ENCODE peak calls at places on chromosomes 11 and 22, in seven cellular contexts. One of them, this sample, is unnamed.

GRCh38 chr11:117696489-117696888 is 100.5 kb downstream of the DSCAML1 start:
- DNase-seq in fibroblast of pulmonary artery: no peak
- DNase-seq in mucosa of gallbladder: no peak
- DNase-seq in germinal center: no peak
- DNase-seq in posterior vena cava: no peak
- DNase-seq in IMR-90: no peak
- DNase-seq in right lobe of liver: no peak
- DNase-seq in this sample: no peak

GRCh38 chr11:12818333-12819015 is 144.3 kb downstream of the TEAD1 start:
- DNase-seq in fibroblast of pulmonary artery: peak; percentile 86
- DNase-seq in mucosa of gallbladder: no peak
- DNase-seq in germinal center: no peak
- DNase-seq in posterior vena cava: no peak
- DNase-seq in IMR-90: peak; percentile 89
- DNase-seq in right lobe of liver: no peak
- DNase-seq in this sample: no peak

GRCh38 chr11:197741-198235 is 4.9 kb downstream of the SCGB1C1 start:
- DNase-seq in fibroblast of pulmonary artery: no peak
- DNase-seq in mucosa of gallbladder: no peak
- DNase-seq in germinal center: no peak
- DNase-seq in posterior vena cava: peak; percentile 73
- DNase-seq in IMR-90: no peak
- DNase-seq in right lobe of liver: no peak
- DNase-seq in this sample: no peak

GRCh38 chr22:40410272-40410671 is 39.9 kb downstream of the SGSM3 start:
- DNase-seq in fibroblast of pulmonary artery: no peak
- DNase-seq in mucosa of gallbladder: no peak
- DNase-seq in germinal center: no peak
- DNase-seq in posterior vena cava: no peak
- DNase-seq in IMR-90: no peak
- DNase-seq in right lobe of liver: peak; percentile 47
- DNase-seq in this sample: no peak

GRCh38 chr11:69209936-69210659 is 54.4 kb downstream of the SMIM38 start:
- DNase-seq in fibroblast of pulmonary artery: no peak
- DNase-seq in mucosa of gallbladder: no peak
- DNase-seq in germinal center: no peak
- DNase-seq in posterior vena cava: peak; percentile 65
- DNase-seq in IMR-90: no peak
- DNase-seq in right lobe of liver: peak; percentile 34
- DNase-seq in this sample: no peak

GRCh38 chr11:63586451-63587166 is 23.4 kb upstream of the PLAAT2 start:
- DNase-seq in fibroblast of pulmonary artery: no peak
- DNase-seq in mucosa of gallbladder: no peak
- DNase-seq in germinal center: no peak
- DNase-seq in posterior vena cava: no peak
- DNase-seq in IMR-90: no peak
- DNase-seq in right lobe of liver: no peak
- DNase-seq in this sample: no peak

GRCh38 chr22:46352691-46353386 is 17.3 kb downstream of the TRMU start:
- DNase-seq in fibroblast of pulmonary artery: peak; percentile 11
- DNase-seq in mucosa of gallbladder: no peak
- DNase-seq in germinal center: no peak
- DNase-seq in posterior vena cava: no peak
- DNase-seq in IMR-90: peak; percentile 26
- DNase-seq in right lobe of liver: no peak
- DNase-seq in this sample: no peak

GRCh38 chr11:64924910-64925284 is 408 bp downstream of the PPP2R5B start:
- DNase-seq in fibroblast of pulmonary artery: no peak
- DNase-seq in mucosa of gallbladder: no peak
- DNase-seq in germinal center: peak; percentile 20
- DNase-seq in posterior vena cava: no peak
- DNase-seq in IMR-90: no peak
- DNase-seq in right lobe of liver: no peak
- DNase-seq in this sample: no peak

GRCh38 chr11:132590986-132591385 is 941.3 kb downstream of the OPCML start:
- DNase-seq in fibroblast of pulmonary artery: no peak
- DNase-seq in mucosa of gallbladder: no peak
- DNase-seq in germinal center: no peak
- DNase-seq in posterior vena cava: no peak
- DNase-seq in IMR-90: no peak
- DNase-seq in right lobe of liver: no peak
- DNase-seq in this sample: no peak

GRCh38 chr11:30392977-30393376 is 70.1 kb downstream of the ARL14EP start:
- DNase-seq in fibroblast of pulmonary artery: no peak
- DNase-seq in mucosa of gallbladder: no peak
- DNase-seq in germinal center: no peak
- DNase-seq in posterior vena cava: no peak
- DNase-seq in IMR-90: no peak
- DNase-seq in right lobe of liver: no peak
- DNase-seq in this sample: no peak

GRCh38 chr22:19666663-19667593 is 47.4 kb upstream of the SEPTIN5 start:
- DNase-seq in fibroblast of pulmonary artery: peak; percentile 73
- DNase-seq in mucosa of gallbladder: no peak
- DNase-seq in germinal center: no peak
- DNase-seq in posterior vena cava: no peak
- DNase-seq in IMR-90: peak; percentile 77
- DNase-seq in right lobe of liver: no peak
- DNase-seq in this sample: no peak

GRCh38 chr11:61279934-61280656 is 15.0 kb downstream of the VWCE start:
- DNase-seq in fibroblast of pulmonary artery: no peak
- DNase-seq in mucosa of gallbladder: no peak
- DNase-seq in germinal center: no peak
- DNase-seq in posterior vena cava: no peak
- DNase-seq in IMR-90: peak; percentile 58
- DNase-seq in right lobe of liver: no peak
- DNase-seq in this sample: no peak

GRCh38 chr22:36399473-36399780 is 11.7 kb upstream of the MYH9 start:
- DNase-seq in fibroblast of pulmonary artery: no peak
- DNase-seq in mucosa of gallbladder: no peak
- DNase-seq in germinal center: no peak
- DNase-seq in posterior vena cava: no peak
- DNase-seq in IMR-90: no peak
- DNase-seq in right lobe of liver: no peak
- DNase-seq in this sample: no peak

GRCh38 chr11:129620705-129621104 is 194.9 kb upstream of the TMEM45B start:
- DNase-seq in fibroblast of pulmonary artery: no peak
- DNase-seq in mucosa of gallbladder: no peak
- DNase-seq in germinal center: no peak
- DNase-seq in posterior vena cava: no peak
- DNase-seq in IMR-90: no peak
- DNase-seq in right lobe of liver: no peak
- DNase-seq in this sample: no peak

GRCh38 chr11:47410404-47411264 is 2.2 kb downstream of the SLC39A13 start:
- DNase-seq in fibroblast of pulmonary artery: no peak
- DNase-seq in mucosa of gallbladder: no peak
- DNase-seq in germinal center: no peak
- DNase-seq in posterior vena cava: no peak
- DNase-seq in IMR-90: no peak
- DNase-seq in right lobe of liver: no peak
- DNase-seq in this sample: no peak

GRCh38 chr11:287821-288327 is 1.1 kb upstream of the PGGHG start:
- DNase-seq in fibroblast of pulmonary artery: no peak
- DNase-seq in mucosa of gallbladder: no peak
- DNase-seq in germinal center: no peak
- DNase-seq in posterior vena cava: peak; percentile 84
- DNase-seq in IMR-90: no peak
- DNase-seq in right lobe of liver: peak; percentile 55
- DNase-seq in this sample: no peak